ENCODE peak calls at places on chromosomes 5 and 9, in nine cellular contexts. H, Y, R, Q, D, U, G, W and B are unnamed samples.
A peak's percentile ranks its signal among the peaks of the same experiment; 100 is the strongest.

GRCh38 chr5:74173260-74173659 is 467.3 kb downstream of the ENC1 start:
- DNase-seq in H (no peak), Y (no peak), R (no peak), Q (no peak), D (no peak), U (no peak), G (no peak), W (no peak), B (no peak)

GRCh38 chr9:7549261-7549660 is 250.3 kb downstream of the DMAC1 start:
- DNase-seq in H (no peak), Y (no peak), R (no peak), Q (no peak), D (no peak), U (no peak), G (peak; percentile 3), W (no peak), B (no peak)

GRCh38 chr9:86695904-86696424 is 251.3 kb downstream of the GAS1 start:
- DNase-seq in H (no peak), Y (no peak), R (no peak), Q (no peak), D (no peak), U (no peak), G (no peak), W (no peak), B (no peak)

GRCh38 chr9:132582786-132583583 is 579 bp downstream of the BARHL1 start:
- DNase-seq in H (no peak), Y (no peak), R (no peak), Q (no peak), D (no peak), U (no peak), G (no peak), W (no peak), B (no peak)

GRCh38 chr5:5063533-5063953 is 76.6 kb upstream of the ADAMTS16 start:
- DNase-seq in H (peak; percentile 4), Y (no peak), R (no peak), Q (no peak), D (no peak), U (no peak), G (no peak), W (no peak), B (no peak)

GRCh38 chr5:137791803-137792202 is 37.6 kb upstream of the HNRNPA0 start:
- DNase-seq in H (no peak), Y (no peak), R (no peak), Q (no peak), D (no peak), U (no peak), G (no peak), W (no peak), B (no peak)

GRCh38 chr9:128285033-128285784 is 9.1 kb downstream of the SWI5 start:
- DNase-seq in H (no peak), Y (no peak), R (no peak), Q (no peak), D (no peak), U (no peak), G (no peak), W (no peak), B (no peak)

GRCh38 chr5:96297867-96298266 is 135.2 kb downstream of the PCSK1 start:
- DNase-seq in H (no peak), Y (no peak), R (no peak), Q (no peak), D (no peak), U (no peak), G (no peak), W (peak; percentile 89), B (no peak)

GRCh38 chr5:67431191-67431590 is 234.6 kb upstream of the CD180 start:
- DNase-seq in H (no peak), Y (no peak), R (no peak), Q (no peak), D (no peak), U (no peak), G (no peak), W (no peak), B (no peak)

GRCh38 chr5:74105126-74105780 is 479.3 kb downstream of the ARHGEF28 start:
- DNase-seq in H (no peak), Y (no peak), R (no peak), Q (no peak), D (no peak), U (no peak), G (no peak), W (no peak), B (peak; percentile 52)

GRCh38 chr5:82447913-82448312 is 169.8 kb upstream of the RPS23 start:
- DNase-seq in H (no peak), Y (no peak), R (no peak), Q (no peak), D (no peak), U (no peak), G (no peak), W (no peak), B (no peak)

GRCh38 chr5:156802501-156802900 is 47.6 kb upstream of the PPP1R2B start:
- DNase-seq in H (no peak), Y (no peak), R (no peak), Q (no peak), D (no peak), U (no peak), G (no peak), W (no peak), B (no peak)